ENCODE peak calls at places on chromosomes 6 and 20, in five cellular contexts. J is stomach, P is psoas muscle, Z is pancreas, Y is cardiac muscle cell. D is an unnamed sample.

GRCh38 chr20:43973231-43973630 is 58.6 kb downstream of the TOX2 start:
- DNase-seq in J (no peak), P (no peak), Z (no peak), Y (no peak), D (no peak)

GRCh38 chr20:57214948-57215347 is 51.5 kb downstream of the BMP7 start:
- DNase-seq in J (no peak), P (no peak), Z (no peak), Y (no peak), D (no peak)

GRCh38 chr20:46129955-46130481 is 11.9 kb downstream of the CD40 start:
- DNase-seq in J (no peak), P (no peak), Z (no peak), Y (peak; percentile 57), D (no peak)

GRCh38 chr20:11235058-11235457 is 561.3 kb upstream of the JAG1 start:
- DNase-seq in J (no peak), P (no peak), Z (no peak), Y (no peak), D (peak; percentile 46)

GRCh38 chr20:16760431-16761304 is 12.5 kb downstream of the OTOR start:
- DNase-seq in J (peak; percentile 76), P (no peak), Z (no peak), Y (no peak), D (no peak)

GRCh38 chr20:35698298-35699126 is 640 bp downstream of the NFS1 start:
- DNase-seq in J (peak; percentile 17), P (no peak), Z (no peak), Y (peak; percentile 29), D (no peak)

GRCh38 chr20:8837396-8837795 is 231.5 kb upstream of the PLCB4 start:
- DNase-seq in J (no peak), P (no peak), Z (no peak), Y (no peak), D (peak; percentile 94)

GRCh38 chr6:67431076-67431475 is 1204.0 kb upstream of the ADGRB3 start:
- DNase-seq in J (no peak), P (no peak), Z (no peak), Y (no peak), D (no peak)

GRCh38 chr20:49325981-49326380 is 48.1 kb upstream of the ZNFX1 start:
- DNase-seq in J (no peak), P (no peak), Z (no peak), Y (no peak), D (no peak)

GRCh38 chr6:158778005-158778527 is 41.1 kb downstream of the EZR start:
- DNase-seq in J (no peak), P (no peak), Z (no peak), Y (no peak), D (no peak)

GRCh38 chr20:36181934-36182603 is 27.5 kb downstream of the EPB41L1 start:
- DNase-seq in J (no peak), P (no peak), Z (no peak), Y (no peak), D (no peak)

DNA sequence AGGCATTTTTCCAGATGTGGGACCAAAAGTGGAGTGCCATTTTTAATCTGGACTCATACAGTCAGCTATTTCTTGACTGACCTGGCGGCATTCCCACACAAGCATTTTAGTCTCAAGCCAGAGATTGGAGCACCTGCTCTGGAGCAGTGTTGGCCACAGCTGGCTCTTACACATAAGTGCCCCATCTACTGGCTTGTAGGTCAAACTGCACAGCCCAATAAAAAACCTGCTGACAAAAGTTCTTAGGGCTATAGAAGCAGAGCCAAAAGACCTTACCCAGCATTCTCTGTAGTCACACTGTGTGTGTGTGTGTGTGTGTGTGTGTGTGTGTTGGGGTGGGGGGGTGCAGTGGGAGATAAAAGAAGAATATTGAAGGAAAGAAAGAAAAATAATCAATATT is 38.6 kb upstream of the SENP6 start:
- DNase-seq in J (no peak), P (no peak), Z (no peak), Y (peak; percentile 32), D (peak; percentile 7)
- TF ChIP-seq CTCF in J (no peak), P (peak; percentile 12), Z (no peak), Y (peak; percentile 59), D (peak; percentile 66)

DNA sequence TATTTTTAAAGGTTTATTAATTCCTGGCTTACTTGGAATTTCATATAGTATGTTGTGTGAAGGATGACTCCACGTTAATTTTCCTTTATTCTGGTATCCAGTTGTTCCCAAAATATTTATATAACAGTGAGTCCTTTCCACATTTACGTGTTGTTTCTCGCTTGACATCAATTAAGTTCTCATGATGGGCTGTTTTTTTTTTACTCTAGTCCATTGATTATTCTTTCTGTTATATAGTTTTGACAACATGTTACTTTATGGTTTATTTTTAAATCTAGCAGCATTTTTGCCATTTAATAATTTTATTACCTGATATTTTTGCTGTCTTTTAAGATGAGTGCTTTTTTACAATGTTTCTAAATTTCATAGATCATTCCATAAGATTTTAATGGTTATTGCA is 6.7 kb downstream of the TRIM40 start:
- DNase-seq in J (no peak), P (no peak), Z (no peak), Y (no peak), D (no peak)
- H3K4me3 ChIP-seq in J (no peak overlapping the region), P (no peak overlapping the region), Z (no peak overlapping the region), Y (no peak overlapping the region), D (no peak overlapping the region)

GRCh38 chr20:22732751-22733150 is 148.4 kb upstream of the FOXA2 start:
- DNase-seq in J (no peak), P (no peak), Z (no peak), Y (no peak), D (no peak)
- TF ChIP-seq CTCF in J (no peak), P (no peak), Z (no peak), Y (no peak), D (no peak)

DNA sequence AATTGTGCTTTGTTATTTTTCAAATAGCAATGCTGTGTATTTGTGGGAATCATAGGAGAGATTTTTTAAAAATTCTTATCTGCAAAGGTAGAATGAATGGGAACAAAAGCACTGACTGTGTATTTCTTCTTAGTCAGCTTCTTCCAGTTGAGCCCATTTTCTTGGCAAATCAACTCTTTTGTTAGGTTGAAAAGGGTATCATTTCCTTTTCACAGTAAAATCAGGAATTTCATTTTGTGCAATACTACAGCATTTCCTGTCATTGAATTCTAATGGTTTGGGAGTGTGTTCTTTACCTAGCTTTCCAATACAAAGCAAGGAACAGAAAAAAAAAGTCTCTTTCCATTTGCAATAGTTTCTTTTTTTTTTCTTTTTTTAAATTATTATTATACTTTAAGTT is 19.0 kb upstream of the EXOC2 start:
- DNase-seq in J (no peak), P (no peak), Z (no peak), Y (no peak), D (no peak)
- H3K4me3 ChIP-seq in J (no peak overlapping the region), P (peak overlapping the region; percentile 74), Z (no peak overlapping the region), Y (no peak overlapping the region), D (no peak overlapping the region)

DNA sequence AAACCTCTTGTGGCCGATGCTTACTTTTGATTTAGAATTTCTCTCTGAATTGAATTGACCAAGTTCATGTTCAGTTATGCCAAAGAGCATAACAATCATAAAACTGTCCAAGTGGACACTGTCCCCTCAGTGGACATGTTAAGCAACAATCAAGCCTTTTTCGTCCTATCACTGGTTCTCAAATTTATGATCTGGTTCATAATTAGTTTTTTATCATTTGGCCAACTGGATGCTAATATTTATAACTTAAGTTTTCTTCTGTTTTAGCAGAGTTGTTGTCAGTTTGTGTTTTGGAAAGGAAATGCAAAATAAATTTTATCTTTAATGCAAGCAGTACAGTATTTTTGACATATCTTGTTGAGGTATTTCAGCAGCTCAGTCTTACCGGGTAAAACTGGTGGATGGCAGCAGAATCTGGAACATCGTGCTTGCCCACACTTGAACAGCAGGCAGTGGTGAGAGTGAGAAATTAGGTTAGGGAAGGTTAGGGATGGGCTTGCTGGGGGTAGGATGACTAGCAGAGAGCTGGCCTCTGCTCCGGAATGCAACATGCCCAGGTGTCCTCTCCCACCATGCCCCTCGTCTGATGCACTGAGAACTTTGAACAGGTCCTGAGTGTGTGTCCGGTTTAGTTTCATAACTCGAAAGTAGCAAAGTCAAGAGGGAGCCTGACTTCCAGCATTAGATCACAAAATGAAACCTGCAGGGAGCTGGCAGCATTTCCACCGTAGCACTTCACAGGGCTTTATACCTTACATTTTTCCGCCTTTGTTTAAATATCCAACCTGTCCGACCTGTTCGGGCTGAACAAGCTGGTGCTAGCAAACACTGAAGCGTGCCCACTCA is 93.1 kb downstream of the RREB1 start:
- DNase-seq in J (peak; percentile 90), P (no peak), Z (peak; percentile 77), Y (no peak), D (no peak)
- TF ChIP-seq CTCF in J (no peak), P (no peak), Z (no peak), Y (no peak), D (no peak)

DNA sequence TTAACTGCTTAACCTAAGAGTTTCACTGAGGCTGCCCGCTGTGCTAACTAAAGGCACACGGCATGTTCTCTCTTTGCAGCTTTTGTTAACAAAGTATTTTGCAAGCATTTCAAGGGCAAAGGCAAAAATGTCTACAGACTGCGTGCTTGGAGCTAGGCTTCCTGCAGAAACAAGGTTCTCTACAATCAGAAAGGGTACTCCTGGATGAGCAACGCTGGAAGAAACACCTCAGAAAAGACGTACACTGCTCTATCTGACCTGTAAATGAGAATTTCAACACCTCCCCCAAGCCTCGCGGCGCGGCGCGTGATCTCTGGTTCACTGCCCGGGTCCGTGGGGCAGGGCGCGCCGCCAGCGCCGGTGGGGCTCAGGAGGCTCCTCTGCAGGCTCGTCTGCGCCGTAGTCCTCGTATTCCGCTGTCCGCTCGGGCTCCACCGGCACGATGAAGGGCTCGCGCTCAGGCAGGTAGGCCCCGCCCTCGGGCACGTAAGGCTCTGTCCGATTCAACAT is 120.9 kb downstream of the COL12A1 start:
- DNase-seq in J (peak; percentile 58), P (no peak), Z (peak; percentile 43), Y (no peak), D (no peak)
- H3K4me3 ChIP-seq in J (peak overlapping the region; percentile 46), P (no peak overlapping the region), Z (peak overlapping the region; percentile 28), Y (no peak overlapping the region), D (peak overlapping the region; percentile 60)

DNA sequence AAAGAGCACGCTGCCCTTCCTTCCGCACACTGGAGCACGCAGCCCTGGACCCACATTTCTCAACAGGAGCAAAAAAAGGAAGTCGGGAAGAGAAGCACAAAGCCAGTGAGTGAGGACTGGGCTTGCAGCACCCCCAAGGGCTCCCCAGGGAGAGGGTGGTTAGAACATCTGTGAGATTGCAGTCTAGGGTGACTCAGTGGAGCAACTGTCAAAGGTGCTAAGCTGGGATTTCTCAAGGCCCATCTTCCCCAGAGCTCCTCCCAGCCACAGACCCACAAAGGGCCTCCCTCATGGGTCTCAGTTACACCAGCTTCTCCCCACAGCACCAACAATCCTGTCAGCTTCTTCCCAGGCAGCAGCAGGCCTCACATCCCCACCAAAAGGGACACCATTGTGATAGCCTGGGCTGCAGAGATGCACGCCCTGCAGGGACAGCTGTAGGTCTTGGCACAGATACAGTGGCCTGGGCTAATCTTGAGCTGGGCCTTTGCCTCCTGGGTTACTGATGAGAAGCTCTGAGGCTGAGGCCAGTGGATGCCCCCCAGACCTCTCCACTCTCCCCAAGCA is 39.6 kb upstream of the CD93 start:
- DNase-seq in J (no peak), P (peak; percentile 60), Z (no peak), Y (no peak), D (no peak)
- TF ChIP-seq CTCF in J (no peak), P (no peak), Z (no peak), Y (no peak), D (no peak)